ENCODE peak calls at places on chromosome 5, in five cellular contexts. S, J, Z, O and X are unnamed samples.

GRCh38 chr5:151085517-151086031 is 4.7 kb upstream of the TNIP1 start:
- DNase-seq in O (peak; percentile 44), Z (no peak), J (no peak), S (no peak), X (peak; percentile 90)

GRCh38 chr5:137265457-137265856 is 233.7 kb downstream of the SPOCK1 start:
- DNase-seq in J (no peak), O (no peak), Z (no peak), S (no peak), X (no peak)

GRCh38 chr5:141779642-141780041 is 97.6 kb upstream of the ARAP3 start:
- DNase-seq in O (no peak), S (peak; percentile 42), J (no peak), Z (peak; percentile 32), X (peak; percentile 85)

GRCh38 chr5:111748304-111748763 is 8.7 kb downstream of the NREP start:
- DNase-seq in S (no peak), J (no peak), Z (peak; percentile 58), O (no peak), X (peak; percentile 96)

GRCh38 chr5:18534119-18534518 is 899.9 kb downstream of the TAF11L14 start:
- DNase-seq in O (no peak), Z (no peak), S (peak; percentile 67), J (no peak), X (no peak)

GRCh38 chr5:173055722-173055982 is 500 bp upstream of the CREBRF start:
- DNase-seq in S (no peak), J (no peak), Z (no peak), O (no peak), X (no peak)

GRCh38 chr5:59661939-59662615 is 231.4 kb downstream of the PDE4D start:
- DNase-seq in J (no peak), S (no peak), O (no peak), Z (no peak), X (peak; percentile 69)

GRCh38 chr5:176364765-176365662 is at the start of gene ARL10:
- DNase-seq in J (no peak), O (peak; percentile 52), Z (no peak), S (peak; percentile 43), X (no peak)

GRCh38 chr5:112757468-112758208 is 20.0 kb downstream of the APC start:
- DNase-seq in J (no peak), S (no peak), Z (peak; percentile 42), O (no peak), X (peak; percentile 34)

GRCh38 chr5:138336952-138337684 is 948 bp upstream of the FAM53C start:
- DNase-seq in S (no peak), O (peak; percentile 70), J (peak; percentile 72), Z (no peak), X (no peak)

GRCh38 chr5:152592416-152592815 is 187.3 kb upstream of the NMUR2 start:
- DNase-seq in Z (no peak), O (no peak), S (no peak), J (no peak), X (no peak)

GRCh38 chr5:73419414-73420390 is 28.9 kb downstream of the FOXD1 start:
- DNase-seq in Z (peak; percentile 47), O (no peak), J (no peak), S (peak; percentile 58), X (peak; percentile 53)

GRCh38 chr5:127957183-127957582 is 126.4 kb upstream of the SLC12A2 start:
- DNase-seq in Z (peak; percentile 75), O (no peak), J (no peak), S (no peak), X (peak; percentile 60)

GRCh38 chr5:17436766-17437221 is 61.2 kb upstream of the TAF11L2 start:
- DNase-seq in Z (no peak), O (no peak), J (peak; percentile 24), S (no peak), X (peak; percentile 8)

GRCh38 chr5:107519900-107520354 is 150.8 kb downstream of the EFNA5 start:
- DNase-seq in S (no peak), Z (peak; percentile 20), J (no peak), O (no peak), X (peak; percentile 31)

GRCh38 chr5:140249536-140249935 is 53.4 kb downstream of the PFDN1 start:
- DNase-seq in Z (no peak), J (no peak), S (no peak), O (no peak), X (no peak)

GRCh38 chr5:1165864-1166263 is 35.5 kb upstream of the SLC6A19 start:
- DNase-seq in Z (no peak), J (no peak), O (no peak), S (no peak), X (no peak)

GRCh38 chr5:147576646-147577535 is 67.0 kb upstream of the DPYSL3 start:
- DNase-seq in J (no peak), Z (no peak), O (no peak), S (peak; percentile 60), X (peak; percentile 61)

GRCh38 chr5:55402199-55402598 is 94.4 kb downstream of the MTREX start:
- DNase-seq in J (no peak), Z (no peak), O (no peak), S (no peak), X (no peak)

GRCh38 chr5:156783092-156783491 is 67.0 kb upstream of the PPP1R2B start:
- DNase-seq in J (no peak), S (no peak), Z (no peak), O (no peak), X (no peak)

GRCh38 chr5:160619381-160619780 is 197.7 kb downstream of the PTTG1 start:
- DNase-seq in J (no peak), Z (no peak), O (no peak), S (no peak), X (no peak)

GRCh38 chr5:155697236-155697635 is 629.7 kb upstream of the SGCD start:
- DNase-seq in O (no peak), S (no peak), Z (no peak), J (no peak), X (no peak)

GRCh38 chr5:59079622-59080620 is 497.0 kb downstream of the RAB3C start:
- DNase-seq in O (no peak), J (no peak), Z (peak; percentile 71), S (no peak), X (peak; percentile 92)

GRCh38 chr5:139271201-139272027 is 22.1 kb upstream of the MATR3 start:
- DNase-seq in S (no peak), O (no peak), Z (peak; percentile 75), J (no peak), X (peak; percentile 58)

GRCh38 chr5:57559110-57559635 is 76.6 kb upstream of the ACTBL2 start:
- DNase-seq in J (no peak), Z (no peak), O (no peak), S (no peak), X (no peak)